ENCODE peak calls at places on chromosomes 2 and 18, in five cellular contexts. E is bronchial epithelial cell, A is HFF-Myc, H is choroid plexus epithelial cell, O is fibroblast of lung. D is an unnamed sample.

GRCh38 chr2:63048367-63049171 is 2.1 kb upstream of the OTX1 start:
- DNase-seq in E (peak), H (no peak), A (no peak), O (no peak), D (peak)

GRCh38 chr2:143903172-143903856 is 616.6 kb downstream of the ZEB2 start:
- DNase-seq in O (peak), A (no peak), E (no peak), H (peak), D (peak)

GRCh38 chr18:79982736-79983135 is 5.6 kb downstream of the TXNL4A start:
- DNase-seq in E (no peak), O (peak), H (peak), A (no peak), D (no peak)

GRCh38 chr18:48908916-48909315 is 41.8 kb downstream of the SMAD7 start:
- DNase-seq in E (no peak), O (no peak), A (no peak), H (no peak), D (no peak)

GRCh38 chr2:190596998-190597397 is 51.9 kb upstream of the NAB1 start:
- DNase-seq in E (peak), O (no peak), H (no peak), A (no peak), D (peak)

GRCh38 chr18:29181151-29181901 is 1004.4 kb upstream of the CDH2 start:
- DNase-seq in H (peak), A (no peak), O (peak), E (peak), D (peak)

GRCh38 chr18:35624140-35624539 is 42.6 kb downstream of the GALNT1 start:
- DNase-seq in A (no peak), O (no peak), H (peak), E (no peak), D (no peak)

GRCh38 chr2:176325732-176326131 is 56.5 kb downstream of the MTX2 start:
- DNase-seq in O (no peak), E (no peak), H (peak), A (no peak), D (no peak)

GRCh38 chr2:27379840-27380625 is 501 bp downstream of the ZNF513 start:
- DNase-seq in O (peak), H (peak), A (no peak), E (peak), D (peak)

GRCh38 chr2:179612108-179612507 is 249.3 kb downstream of the ZNF385B start:
- DNase-seq in O (peak), A (no peak), H (peak), E (no peak), D (no peak)

GRCh38 chr18:50396005-50396404 is 21.2 kb downstream of the SKA1 start:
- DNase-seq in E (no peak), O (no peak), H (no peak), A (no peak), D (no peak)

GRCh38 chr2:151757861-151758260 is 23.6 kb upstream of the NEB start:
- DNase-seq in O (no peak), H (peak), A (no peak), E (no peak), D (no peak)

GRCh38 chr18:75478996-75479870 is 51.7 kb upstream of the SMIM21 start:
- DNase-seq in H (peak), A (peak), E (peak), O (peak), D (peak)

GRCh38 chr2:127573771-127574170 is 38.3 kb downstream of the MYO7B start:
- DNase-seq in O (no peak), A (no peak), H (no peak), E (no peak), D (no peak)

GRCh38 chr2:106575955-106576354 is 88.8 kb downstream of the CD8B2 start:
- DNase-seq in E (peak), H (peak), A (peak), O (peak), D (peak)

GRCh38 chr2:97728091-97728596 is 14.8 kb downstream of the ZAP70 start:
- DNase-seq in H (no peak), O (peak), A (no peak), E (peak), D (peak)

GRCh38 chr18:50313873-50314460 is 26.5 kb upstream of the CXXC1 start:
- DNase-seq in A (no peak), H (no peak), E (no peak), O (no peak), D (no peak)

GRCh38 chr18:49726564-49726963 is 86.8 kb downstream of the ACAA2 start:
- DNase-seq in A (no peak), H (peak), O (no peak), E (no peak), D (no peak)

GRCh38 chr2:230795856-230796255 is 68.9 kb upstream of the ITM2C start:
- DNase-seq in A (no peak), E (no peak), O (peak), H (no peak), D (no peak)

GRCh38 chr2:208174144-208174543 is 10.8 kb upstream of the CRYGA start:
- DNase-seq in E (no peak), O (no peak), A (no peak), H (no peak), D (no peak)

GRCh38 chr18:54173250-54173649 is 51.2 kb downstream of the MBD2 start:
- DNase-seq in E (no peak), H (no peak), A (no peak), O (no peak), D (no peak)

GRCh38 chr2:59249441-59250330 is 1008.6 kb upstream of the FANCL start:
- DNase-seq in E (no peak), O (no peak), H (peak), A (no peak), D (peak)

GRCh38 chr2:128269358-128270305 is 49.0 kb downstream of the HS6ST1 start:
- DNase-seq in A (no peak), O (no peak), E (no peak), H (no peak), D (no peak)

GRCh38 chr2:37610638-37611289 is 60.7 kb downstream of the CDC42EP3 start:
- DNase-seq in E (no peak), H (no peak), A (no peak), O (no peak), D (no peak)

GRCh38 chr2:201969241-201969937 is 64.3 kb upstream of the FZD7 start:
- DNase-seq in H (no peak), E (no peak), O (no peak), A (no peak), D (no peak)

GRCh38 chr18:55189972-55190371 is 230.7 kb upstream of the CCDC68 start:
- DNase-seq in E (no peak), H (no peak), O (no peak), A (no peak), D (no peak)

GRCh38 chr2:233165895-233166661 is 85.4 kb upstream of the ATG16L1 start:
- DNase-seq in E (peak), O (peak), A (no peak), H (peak), D (peak)

GRCh38 chr18:78739843-78740677 is 239.6 kb upstream of the SALL3 start:
- DNase-seq in A (no peak), O (no peak), E (no peak), H (no peak), D (no peak)

GRCh38 chr2:43458002-43458628 is 137.7 kb downstream of the THADA start:
- DNase-seq in A (no peak), O (peak), E (peak), H (peak), D (peak)

GRCh38 chr2:19809206-19809605 is 92.6 kb downstream of the TTC32 start:
- DNase-seq in O (no peak), A (no peak), E (no peak), H (no peak), D (no peak)

GRCh38 chr18:58128286-58129018 is 84.4 kb downstream of the NEDD4L start:
- DNase-seq in A (no peak), H (no peak), E (no peak), O (peak), D (no peak)

GRCh38 chr2:8558096-8558495 is 123.8 kb upstream of the ID2 start:
- DNase-seq in E (no peak), A (no peak), O (no peak), H (no peak), D (no peak)

GRCh38 chr2:102660574-102660973 is 41.2 kb downstream of the SLC9A2 start:
- DNase-seq in O (no peak), A (no peak), H (no peak), E (peak), D (peak)

GRCh38 chr18:61865466-61866165 is 27.2 kb downstream of the RNF152 start:
- DNase-seq in O (peak), A (no peak), E (no peak), H (peak), D (no peak)

GRCh38 chr2:187002242-187002641 is 153.3 kb upstream of the ZSWIM2 start:
- DNase-seq in O (no peak), A (no peak), E (no peak), H (no peak), D (no peak)

GRCh38 chr18:14074187-14074586 is 58.0 kb downstream of the ZNF519 start:
- DNase-seq in H (no peak), A (no peak), O (no peak), E (no peak), D (no peak)

GRCh38 chr18:26164571-26164970 is 30.9 kb downstream of the PSMA8 start:
- DNase-seq in H (no peak), E (no peak), A (no peak), O (no peak), D (no peak)

GRCh38 chr2:46257476-46257875 is 39.7 kb upstream of the EPAS1 start:
- DNase-seq in A (peak), E (peak), H (peak), O (peak), D (peak)

GRCh38 chr2:170381678-170382077 is 203.7 kb downstream of the MYO3B start:
- DNase-seq in O (no peak), H (no peak), A (no peak), E (no peak), D (no peak)
- TF ChIP-seq CTCF in O (no peak), H (no peak), A (no peak), E (no peak), D (no peak)

GRCh38 chr2:240906911-240907590 is 915 bp downstream of the CROCC2 start:
- DNase-seq in H (no peak), A (no peak), O (no peak), E (no peak), D (no peak)
- H3K4me3 ChIP-seq in H (no peak), A (no peak), O (no peak), E (no peak), D (no peak)

GRCh38 chr18:46679846-46680598 is 23.0 kb upstream of the LOXHD1 start:
- DNase-seq in A (no peak), H (no peak), O (no peak), E (no peak), D (no peak)
- TF ChIP-seq CTCF in A (no peak), H (no peak), O (no peak), E (no peak), D (no peak)

GRCh38 chr2:217788669-217789002 is 214.2 kb downstream of the TNS1 start:
- DNase-seq in O (no peak), A (no peak), E (no peak), H (no peak), D (no peak)

GRCh38 chr2:217789736-217790181 is 213.0 kb downstream of the TNS1 start:
- DNase-seq in O (no peak), H (no peak), E (no peak), A (no peak), D (no peak)

GRCh38 chr2:217790195-217790594 is 212.6 kb downstream of the TNS1 start:
- DNase-seq in O (no peak), E (no peak), H (no peak), A (no peak), D (no peak)

GRCh38 chr2:217790681-217791392 is 212.0 kb downstream of the TNS1 start:
- DNase-seq in E (peak), O (peak), H (peak), A (no peak), D (peak)

GRCh38 chr2:217789003-217789735 is 213.6 kb downstream of the TNS1 start:
- DNase-seq in H (peak), A (peak), E (peak), O (peak), D (peak)
- H3K4me3 ChIP-seq in H (no peak), A (no peak), E (no peak), O (no peak), D (no peak)

GRCh38 chr2:212539145-212539880 is 711 bp upstream of the ERBB4 start:
- DNase-seq in A (no peak), E (peak), H (no peak), O (peak), D (peak)

GRCh38 chr2:212538156-212539144 is at the start of gene ERBB4:
- DNase-seq in O (no peak), A (no peak), H (no peak), E (no peak), D (peak)

GRCh38 chr2:212535963-212536362 is 2.6 kb downstream of the ERBB4 start:
- DNase-seq in A (no peak), H (no peak), E (no peak), O (no peak), D (no peak)

GRCh38 chr2:212537311-212538155 is 1.1 kb downstream of the ERBB4 start:
- DNase-seq in H (no peak), E (no peak), O (no peak), A (no peak), D (peak)

GRCh38 chr2:212536385-212537310 is 2.0 kb downstream of the ERBB4 start:
- DNase-seq in H (no peak), E (no peak), A (no peak), O (no peak), D (peak)
- TF ChIP-seq CTCF in H (no peak), E (no peak), A (no peak), O (no peak), D (no peak)

GRCh38 chr18:66682855-66683322 is 79.0 kb upstream of the CDH19 start:
- DNase-seq in A (no peak), H (peak), O (no peak), E (no peak), D (no peak)
- H3K4me3 ChIP-seq in A (no peak), H (peak), O (no peak), E (no peak), D (no peak)